ENCODE peak calls at places on chromosomes 12 and 14, in eight cellular contexts. G is HS-5, B is MG63, M is EL, J is ELR, R is HEK293T, Q is KBM-7, C is GM12865. Z is an unnamed sample.

GRCh38 chr12:19212245-19212644 is 82.7 kb downstream of the PLEKHA5 start:
- DNase-seq in B (no peak), J (no peak), M (no peak), G (no peak), R (no peak), Q (no peak), C (no peak), Z (no peak)

GRCh38 chr12:120125029-120125428 is 8.5 kb upstream of the RAB35 start:
- DNase-seq in C (no peak), G (no peak), R (no peak), J (no peak), M (no peak), Q (no peak), B (no peak), Z (no peak)

GRCh38 chr12:5047729-5048128 is 4.0 kb downstream of the KCNA5 start:
- DNase-seq in M (no peak), G (no peak), Q (no peak), C (no peak), B (no peak), R (no peak), J (no peak), Z (no peak)

GRCh38 chr12:90630006-90630405 is 325.0 kb downstream of the CCER1 start:
- DNase-seq in G (no peak), Q (no peak), R (no peak), J (no peak), M (no peak), C (no peak), B (no peak), Z (no peak)

GRCh38 chr14:100065942-100066574 is 836 bp downstream of the EVL start:
- DNase-seq in Q (peak), G (no peak), M (no peak), C (peak), B (no peak), R (no peak), J (no peak), Z (no peak)

GRCh38 chr14:100906420-100906819 is 2.9 kb upstream of the RTL1 start:
- DNase-seq in G (no peak), R (no peak), C (no peak), M (no peak), B (no peak), J (no peak), Q (peak), Z (no peak)

GRCh38 chr14:28983279-28983678 is 216.7 kb downstream of the FOXG1 start:
- DNase-seq in G (no peak), J (no peak), M (no peak), R (no peak), B (no peak), Q (no peak), C (no peak), Z (no peak)

GRCh38 chr14:76324133-76324532 is 51.8 kb upstream of the ESRRB start:
- DNase-seq in B (no peak), C (no peak), R (no peak), J (no peak), G (no peak), Q (no peak), M (no peak), Z (no peak)

GRCh38 chr14:20409226-20409625 is 4.1 kb downstream of the TEP1 start:
- DNase-seq in Q (no peak), M (peak), G (peak), J (peak), B (no peak), R (no peak), C (no peak), Z (no peak)

GRCh38 chr14:101073598-101073965 is 170.1 kb upstream of the RTL1 start:
- DNase-seq in B (no peak), Q (no peak), R (no peak), G (no peak), J (no peak), C (no peak), M (no peak), Z (no peak)

GRCh38 chr14:106657460-106657859 is 1131.1 kb downstream of the TMEM121 start:
- DNase-seq in J (no peak), C (peak), Q (no peak), B (no peak), G (no peak), R (no peak), M (no peak), Z (no peak)

GRCh38 chr12:51028126-51028810 is 2.1 kb upstream of the SLC11A2 start:
- DNase-seq in M (peak), B (peak), G (no peak), R (peak), J (peak), C (peak), Q (peak), Z (peak)

GRCh38 chr12:2051700-2052625 is 824 bp upstream of the CACNA1C start:
- DNase-seq in Q (peak), G (no peak), B (no peak), C (no peak), R (peak), J (no peak), M (peak), Z (no peak)

GRCh38 chr14:73778736-73779135 is 64.6 kb upstream of the PNMA1 start:
- DNase-seq in Q (no peak), J (no peak), R (no peak), G (no peak), B (no peak), C (no peak), M (no peak), Z (no peak)

GRCh38 chr12:30882706-30883105 is 43.8 kb upstream of the TSPAN11 start:
- DNase-seq in J (no peak), C (no peak), R (no peak), Q (peak), M (no peak), B (no peak), G (no peak), Z (no peak)

GRCh38 chr14:90617942-90618341 is 198.3 kb downstream of the TTC7B start:
- DNase-seq in C (no peak), R (no peak), M (no peak), J (no peak), B (no peak), Q (no peak), G (no peak), Z (no peak)

GRCh38 chr14:74571901-74572828 is 39.9 kb downstream of the LTBP2 start:
- DNase-seq in G (peak), C (no peak), J (peak), Q (peak), M (peak), R (peak), B (peak), Z (no peak)

GRCh38 chr14:55122441-55122986 is 6.5 kb upstream of the LGALS3 start:
- DNase-seq in G (no peak), R (no peak), B (peak), C (no peak), Q (no peak), J (no peak), M (no peak), Z (no peak)

GRCh38 chr12:124549629-124550028 is 17.8 kb downstream of the NCOR2 start:
- DNase-seq in R (no peak), B (no peak), C (no peak), G (no peak), J (no peak), M (no peak), Q (no peak), Z (no peak)

GRCh38 chr12:129486931-129487330 is 416.9 kb downstream of the TMEM132D start:
- DNase-seq in Q (no peak), M (no peak), J (no peak), R (no peak), B (no peak), G (no peak), C (no peak), Z (no peak)

GRCh38 chr12:99154264-99154982 is 493.1 kb upstream of the GARIN6 start:
- DNase-seq in Q (no peak), R (no peak), B (no peak), G (no peak), C (no peak), M (no peak), J (no peak), Z (no peak)

GRCh38 chr12:107244584-107244983 is 151.2 kb upstream of the CRY1 start:
- DNase-seq in B (no peak), R (no peak), M (no peak), Q (no peak), C (no peak), J (no peak), G (no peak), Z (no peak)

GRCh38 chr14:39739796-39740195 is 307.6 kb upstream of the FBXO33 start:
- DNase-seq in Q (no peak), B (peak), G (no peak), J (no peak), M (no peak), C (no peak), R (no peak), Z (no peak)

GRCh38 chr12:89370850-89371249 is 18.5 kb upstream of the DUSP6 start:
- DNase-seq in R (no peak), J (peak), B (peak), G (peak), C (no peak), Q (peak), M (peak), Z (no peak)

GRCh38 chr12:64142784-64143183 is 79.3 kb downstream of the KICS2 start:
- DNase-seq in B (no peak), Q (no peak), G (no peak), C (no peak), R (no peak), J (no peak), M (no peak), Z (no peak)

Z was measured in iPS DF 6.9.